ENCODE peak calls at places on chromosomes 7 and 10, in nine cellular contexts. R, A, O, N, Z, U, W, C and K are unnamed samples.

GRCh38 chr7:129434846-129435318 is 650 bp downstream of the STRIP2 start:
- DNase-seq in R (peak; percentile 65), A (no peak), O (peak; percentile 50), N (peak; percentile 76), Z (no peak), U (no peak), W (peak; percentile 70), C (no peak), K (peak; percentile 10)

GRCh38 chr10:70191906-70192305 is 21.6 kb upstream of the SAR1A start:
- DNase-seq in R (no peak), A (peak; percentile 67), O (peak; percentile 94), N (no peak), Z (no peak), U (no peak), W (no peak), C (no peak), K (no peak)

GRCh38 chr7:108973075-108973474 is 403.4 kb downstream of the DNAJB9 start:
- DNase-seq in R (peak; percentile 55), A (no peak), O (no peak), N (peak; percentile 41), Z (no peak), U (peak; percentile 28), W (peak; percentile 46), C (no peak), K (peak; percentile 45)

GRCh38 chr7:31073486-31074383 is 21.6 kb downstream of the ADCYAP1R1 start:
- DNase-seq in R (no peak), A (peak; percentile 20), O (peak; percentile 67), N (no peak), Z (no peak), U (no peak), W (no peak), C (no peak), K (no peak)

GRCh38 chr7:47403341-47403866 is 178.5 kb downstream of the TNS3 start:
- DNase-seq in R (no peak), A (no peak), O (no peak), N (no peak), Z (no peak), U (no peak), W (no peak), C (no peak), K (no peak)

GRCh38 chr7:157467496-157468212 is 130.8 kb downstream of the DNAJB6 start:
- DNase-seq in R (no peak), A (no peak), O (no peak), N (no peak), Z (no peak), U (no peak), W (no peak), C (no peak), K (no peak)

GRCh38 chr7:48295572-48295971 is 124.3 kb downstream of the ABCA13 start:
- DNase-seq in R (no peak), A (no peak), O (peak; percentile 25), N (no peak), Z (no peak), U (no peak), W (no peak), C (no peak), K (peak; percentile 15)

GRCh38 chr10:5732141-5732540 is 47.5 kb downstream of the TASOR2 start:
- DNase-seq in R (no peak), A (no peak), O (no peak), N (no peak), Z (no peak), U (no peak), W (no peak), C (no peak), K (no peak)

GRCh38 chr10:5419466-5420094 is 7.2 kb downstream of the NET1 start:
- DNase-seq in R (no peak), A (no peak), O (no peak), N (no peak), Z (no peak), U (no peak), W (no peak), C (no peak), K (no peak)

DNA sequence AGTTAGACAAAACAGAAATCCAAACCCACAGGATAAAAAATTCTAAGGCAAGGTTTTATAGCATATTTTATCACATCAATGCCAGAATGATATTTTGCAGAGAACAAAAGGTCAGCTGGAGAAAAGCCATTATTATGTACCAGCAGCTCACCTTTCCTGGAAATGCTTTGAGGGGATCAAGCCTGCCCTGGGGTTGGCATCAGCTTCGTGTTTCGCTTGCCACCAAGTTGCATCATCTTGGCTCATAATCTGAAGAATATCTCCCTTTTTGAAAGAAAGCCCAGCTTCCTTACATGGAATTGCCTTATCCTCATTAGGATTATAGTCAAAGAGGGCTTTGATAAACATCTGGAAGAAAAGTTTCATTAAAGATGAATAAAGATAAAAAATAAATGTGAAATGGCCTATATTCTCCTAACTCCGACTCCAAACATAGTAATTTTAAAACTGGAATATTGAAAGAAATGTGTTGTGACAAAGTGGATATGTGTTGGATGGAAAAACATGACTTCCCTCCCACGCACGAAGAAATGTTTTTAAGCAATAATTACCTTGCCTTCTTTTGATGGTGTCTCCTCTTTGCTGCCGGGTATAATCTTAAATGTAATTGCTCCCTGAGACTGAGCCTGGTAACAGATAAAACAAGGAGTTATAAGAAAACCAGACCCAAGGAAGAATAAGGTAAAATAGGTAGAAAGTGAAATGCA is 121.3 kb upstream of the ODAD2 start:
- DNase-seq in R (peak; percentile 10), A (peak; percentile 44), O (peak; percentile 9), N (no peak), Z (no peak), U (peak; percentile 90), W (no peak), C (no peak), K (no peak)
- TF ChIP-seq EZH2phosphoT487 in R (no peak), A (no peak), O (no peak), N (no peak), Z (no peak), U (no peak), W (no peak), C (no peak), K (no peak)

GRCh38 chr7:2525931-2526630 is 6.5 kb downstream of the LFNG start:
- DNase-seq in R (peak; percentile 42), A (no peak), O (no peak), N (no peak), Z (no peak), U (no peak), W (no peak), C (no peak), K (no peak)
- H3K27ac ChIP-seq in R (peak overlapping the region; percentile 26), A (no peak overlapping the region), O (no peak overlapping the region), N (no peak overlapping the region), Z (no peak overlapping the region), U (no peak overlapping the region), W (no peak overlapping the region), C (no peak overlapping the region), K (no peak overlapping the region)

GRCh38 chr7:1057416-1058291 is 13.3 kb downstream of the GPR146 start:
- DNase-seq in R (no peak), A (no peak), O (no peak), N (no peak), Z (no peak), U (no peak), W (no peak), C (no peak), K (no peak)

GRCh38 chr7:1055084-1055450 is 10.7 kb downstream of the GPR146 start:
- DNase-seq in R (no peak), A (no peak), O (no peak), N (peak; percentile 92), Z (no peak), U (no peak), W (no peak), C (no peak), K (peak; percentile 50)

GRCh38 chr7:1056785-1057410 is 12.6 kb downstream of the GPR146 start:
- DNase-seq in R (no peak), A (no peak), O (no peak), N (no peak), Z (no peak), U (no peak), W (no peak), C (no peak), K (no peak)

GRCh38 chr7:1055491-1056005 is 11.2 kb downstream of the GPR146 start:
- DNase-seq in R (no peak), A (no peak), O (no peak), N (no peak), Z (no peak), U (no peak), W (no peak), C (no peak), K (no peak)

DNA sequence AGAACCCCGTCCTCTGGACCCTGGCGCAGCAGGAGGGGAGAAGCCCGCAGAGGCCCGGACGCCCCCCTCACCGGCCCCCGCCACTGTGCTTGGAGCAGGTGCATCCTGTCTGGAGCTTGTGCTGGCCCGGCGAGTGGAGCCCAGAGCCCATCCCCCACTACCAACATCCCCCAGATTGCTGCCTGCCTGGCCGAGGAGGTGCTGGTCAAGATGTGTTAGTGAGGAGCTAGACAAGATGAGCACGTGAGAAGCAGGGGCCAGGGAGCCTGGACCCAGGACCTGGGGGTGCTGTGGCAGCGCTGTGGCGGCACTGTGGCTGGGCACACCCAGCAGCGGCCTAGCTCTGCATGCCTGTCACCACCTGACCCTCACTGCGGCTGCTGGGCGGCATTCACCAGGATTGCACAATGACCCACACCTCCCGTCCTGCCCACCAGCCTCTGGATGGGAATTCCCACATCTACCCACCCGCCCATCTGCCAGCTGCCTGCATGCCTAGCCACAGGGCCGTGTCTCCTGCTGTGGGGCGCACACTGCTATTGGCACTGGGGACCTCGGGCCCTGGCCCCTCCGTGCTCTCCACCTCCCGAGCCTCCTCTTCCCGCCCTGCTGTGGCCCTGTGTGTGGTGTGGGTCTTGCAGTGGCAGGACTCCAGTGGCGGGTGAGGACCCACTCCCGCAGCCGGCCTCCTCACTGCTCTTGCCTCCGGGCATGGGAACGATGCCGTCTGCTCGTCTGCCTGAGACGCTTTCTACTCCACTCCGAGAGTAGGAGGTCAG is 11.8 kb downstream of the GPR146 start:
- DNase-seq in R (no peak), A (no peak), O (no peak), N (peak; percentile 72), Z (peak; percentile 36), U (no peak), W (no peak), C (no peak), K (no peak)
- TF ChIP-seq EZH2phosphoT487 in R (no peak), A (no peak), O (no peak), N (no peak), Z (no peak), U (no peak), W (no peak), C (no peak), K (no peak)

GRCh38 chr10:29533046-29533445 is 101.7 kb downstream of the SVIL start:
- DNase-seq in R (no peak), A (no peak), O (no peak), N (no peak), Z (no peak), U (no peak), W (no peak), C (no peak), K (no peak)

GRCh38 chr10:29533696-29534285 is 101.0 kb downstream of the SVIL start:
- DNase-seq in R (no peak), A (no peak), O (peak; percentile 54), N (no peak), Z (no peak), U (no peak), W (no peak), C (no peak), K (no peak)

GRCh38 chr10:29529146-29529545 is 105.6 kb downstream of the SVIL start:
- DNase-seq in R (peak; percentile 32), A (no peak), O (no peak), N (no peak), Z (no peak), U (no peak), W (no peak), C (no peak), K (no peak)

GRCh38 chr10:29532256-29532878 is 102.4 kb downstream of the SVIL start:
- DNase-seq in R (no peak), A (no peak), O (no peak), N (no peak), Z (no peak), U (no peak), W (no peak), C (no peak), K (no peak)

GRCh38 chr10:29530112-29530976 is 104.4 kb downstream of the SVIL start:
- DNase-seq in R (no peak), A (no peak), O (no peak), N (no peak), Z (no peak), U (no peak), W (peak; percentile 15), C (no peak), K (no peak)
- H3K27ac ChIP-seq in R (no peak overlapping the region), A (no peak overlapping the region), O (no peak overlapping the region), N (no peak overlapping the region), Z (no peak overlapping the region), U (no peak overlapping the region), W (peak overlapping the region; percentile 85), C (no peak overlapping the region), K (no peak overlapping the region)